ENCODE peak calls at places on chromosomes 13 and 19, in seven cellular contexts. H is IMR-90, W is astrocyte, S is MM.1S, R is neuronal stem cell, F is K562, I is PC-3. P is an unnamed sample.

GRCh38 chr19:18591735-18592385 is 3.3 kb downstream of the REX1BD start:
- DNase-seq in R (no peak), I (no peak), F (no peak), W (no peak), H (no peak), S (no peak), P (no peak)

GRCh38 chr19:492091-492531 is 4.2 kb upstream of the MADCAM1 start:
- DNase-seq in H (no peak), F (peak), R (no peak), W (no peak), I (peak), S (no peak), P (no peak)

GRCh38 chr19:13784731-13785452 is 10.4 kb upstream of the ZSWIM4 start:
- DNase-seq in I (peak), F (peak), W (peak), S (peak), R (no peak), H (peak), P (peak)

GRCh38 chr19:16076958-16077611 is 790 bp downstream of the TPM4 start:
- DNase-seq in F (peak), S (peak), I (no peak), H (no peak), W (no peak), R (no peak), P (peak)

GRCh38 chr19:50843205-50843604 is 9.8 kb upstream of the KLK15 start:
- DNase-seq in S (no peak), H (no peak), W (no peak), F (no peak), I (no peak), R (no peak), P (no peak)

GRCh38 chr13:25882732-25883357 is 169.0 kb downstream of the SHISA2 start:
- DNase-seq in F (no peak), W (no peak), S (peak), I (no peak), R (no peak), H (no peak), P (no peak)

GRCh38 chr19:21694171-21694906 is 73.0 kb downstream of the ZNF100 start:
- DNase-seq in F (peak), R (no peak), S (no peak), I (no peak), H (no peak), W (no peak), P (no peak)

GRCh38 chr19:12767666-12768065 is 7.7 kb downstream of the HOOK2 start:
- DNase-seq in W (no peak), R (no peak), S (no peak), H (no peak), F (no peak), I (no peak), P (no peak)

GRCh38 chr19:5530701-5531100 is 37.1 kb downstream of the TINCR start:
- DNase-seq in S (no peak), I (no peak), F (no peak), H (no peak), W (no peak), R (no peak), P (no peak)

GRCh38 chr19:3556423-3556977 is 886 bp downstream of the MFSD12 start:
- DNase-seq in R (no peak), F (no peak), H (no peak), W (no peak), S (peak), I (no peak), P (no peak)

GRCh38 chr13:110713642-110713952 is at the start of gene ING1:
- DNase-seq in S (no peak), R (no peak), I (no peak), F (no peak), W (no peak), H (no peak), P (no peak)

GRCh38 chr13:113789167-113789566 is 30.1 kb downstream of the TMEM255B start:
- DNase-seq in H (no peak), S (no peak), R (no peak), F (no peak), I (no peak), W (no peak), P (no peak)

GRCh38 chr13:39226359-39226758 is 188.1 kb downstream of the NHLRC3 start:
- DNase-seq in F (no peak), S (no peak), H (no peak), W (no peak), R (no peak), I (no peak), P (peak)

GRCh38 chr13:105925496-105925895 is 610.0 kb downstream of the EFNB2 start:
- DNase-seq in S (no peak), R (no peak), F (no peak), H (peak), I (peak), W (peak), P (no peak)

GRCh38 chr19:51365211-51366049 is 758 bp downstream of the ETFB start:
- DNase-seq in F (peak), W (peak), H (peak), R (no peak), S (no peak), I (peak), P (peak)

GRCh38 chr19:17719730-17720486 is 628 bp downstream of the MAP1S start:
- DNase-seq in I (peak), R (no peak), H (no peak), F (peak), S (peak), W (no peak), P (peak)

GRCh38 chr19:33302974-33303790 is 848 bp upstream of the CEBPA start:
- DNase-seq in F (no peak), I (peak), W (peak), H (peak), R (no peak), S (no peak), P (no peak)

GRCh38 chr19:21604941-21605548 is 99.6 kb downstream of the ZNF429 start:
- DNase-seq in S (no peak), R (no peak), I (no peak), W (peak), F (no peak), H (no peak), P (peak)

GRCh38 chr13:69959041-69959440 is 148.6 kb upstream of the ATXN8OS start:
- DNase-seq in H (no peak), F (no peak), R (no peak), S (no peak), W (no peak), I (no peak), P (peak)

GRCh38 chr19:58399903-58400637 is 4.6 kb downstream of the RNF225 start:
- DNase-seq in I (no peak), H (no peak), R (no peak), S (no peak), F (no peak), W (no peak), P (no peak)

GRCh38 chr19:21947775-21948174 is 63.0 kb downstream of the ZNF208 start:
- DNase-seq in S (no peak), F (peak), H (no peak), R (peak), W (peak), I (no peak), P (peak)

GRCh38 chr13:33194820-33195692 is 90.5 kb downstream of the STARD13 start:
- DNase-seq in I (peak), R (no peak), H (peak), W (peak), F (no peak), S (no peak), P (no peak)

GRCh38 chr13:83929147-83929546 is 46.9 kb upstream of the SLITRK1 start:
- DNase-seq in S (no peak), R (no peak), I (no peak), W (no peak), H (no peak), F (no peak), P (no peak)
- H3K4me2 ChIP-seq in S (no peak), R (no peak), I (no peak), W (no peak), H (no peak), F (no peak), P (no peak)

DNA sequence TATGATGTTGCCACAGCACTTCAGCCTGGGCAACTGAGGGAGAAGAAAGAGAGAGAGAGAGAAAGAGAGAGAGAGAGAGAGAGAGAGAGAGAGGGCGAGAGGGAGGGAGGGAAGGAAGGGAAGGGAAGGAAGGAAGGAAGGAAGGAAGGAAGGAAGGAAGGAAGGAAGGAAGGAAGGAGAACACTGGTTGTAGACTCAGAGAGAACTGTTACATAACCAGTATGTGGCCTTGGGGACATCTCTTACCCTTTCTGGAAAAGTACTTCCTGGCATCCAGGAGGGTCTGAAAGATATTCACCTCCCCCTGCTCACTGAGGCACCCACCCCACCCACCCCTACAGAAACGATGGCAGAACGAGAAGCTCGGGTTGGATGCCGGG is 2.7 kb upstream of the ARHGEF1 start:
- DNase-seq in H (no peak), W (no peak), I (no peak), F (no peak), S (no peak), R (no peak), P (no peak)
- H3K9ac ChIP-seq in H (no peak), W (no peak), I (no peak), F (no peak), S (no peak), R (no peak), P (peak)

GRCh38 chr13:49932066-49932465 is 4.1 kb downstream of the SPRYD7 start:
- DNase-seq in H (no peak), W (no peak), F (no peak), S (no peak), R (no peak), I (no peak), P (no peak)
- H3K4me3 ChIP-seq in H (no peak), W (no peak), F (no peak), S (no peak), R (no peak), I (no peak), P (no peak)

GRCh38 chr19:2229103-2230028 is 6.8 kb downstream of the PLEKHJ1 start:
- DNase-seq in S (no peak), I (no peak), R (no peak), W (no peak), H (no peak), F (no peak), P (no peak)
- H3K4me2 ChIP-seq in S (no peak), I (no peak), R (no peak), W (no peak), H (no peak), F (no peak), P (no peak)

DNA sequence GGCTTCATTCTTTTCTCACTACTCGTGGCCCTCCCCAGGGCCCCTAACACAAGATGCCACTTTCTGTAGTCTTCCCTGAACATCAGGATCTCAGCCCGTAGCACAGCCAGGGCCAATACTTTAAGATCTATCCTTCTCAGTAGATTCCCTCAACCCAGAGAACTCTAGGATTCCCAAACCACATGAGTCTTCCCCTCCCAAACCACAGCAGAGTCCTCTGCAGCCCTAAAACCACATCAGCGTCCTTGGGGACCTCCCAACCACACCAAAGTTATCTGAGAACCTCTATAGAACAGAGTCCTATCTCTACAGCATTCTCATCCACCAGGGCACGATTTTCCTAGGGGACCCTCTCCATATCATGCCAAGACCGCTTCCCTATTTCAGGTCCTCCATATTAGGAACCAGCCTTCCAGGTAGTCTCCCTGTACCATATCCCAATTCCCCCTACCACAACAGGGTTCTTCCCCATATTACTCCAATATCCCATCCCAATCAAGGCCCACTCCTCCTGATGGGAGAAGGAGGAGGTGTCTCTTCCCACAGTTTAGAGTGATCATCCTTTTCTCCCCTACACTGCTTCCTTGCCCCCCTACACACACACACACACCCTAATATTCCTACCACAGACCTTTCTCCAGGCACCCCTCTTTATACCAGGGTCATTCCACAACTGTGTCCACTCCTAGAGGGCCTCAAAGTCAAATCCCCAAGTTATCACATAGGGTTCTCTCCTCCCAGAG is 1.4 kb downstream of the DYRK1B start:
- DNase-seq in R (no peak), W (no peak), F (no peak), S (no peak), I (no peak), H (no peak), P (no peak)
- H3K9ac ChIP-seq in R (peak), W (peak), F (peak), S (peak), I (peak), H (peak), P (peak)

P was measured in Karpas-422.